ENCODE peak calls at places on chromosomes 11 and 22, in eight cellular contexts. U is IMR-90, S is neuronal stem cell, T is neural progenitor cell, R is K562, H is fibroblast of lung, E is H1, A is HCT116. M is an unnamed sample.

GRCh38 chr11:97895572-97895971 is 1125.2 kb upstream of the CNTN5 start:
- DNase-seq in S (no peak), U (no peak), R (no peak), T (no peak), A (no peak), E (no peak), H (no peak), M (no peak)

GRCh38 chr11:75260396-75260795 is 19.8 kb downstream of the TPBGL start:
- DNase-seq in T (no peak), R (no peak), U (no peak), A (no peak), H (no peak), E (no peak), S (no peak), M (no peak)

GRCh38 chr11:795638-796564 is 2.2 kb downstream of the SLC25A22 start:
- DNase-seq in H (peak), S (no peak), E (no peak), T (no peak), A (no peak), R (peak), U (peak), M (peak)

GRCh38 chr22:42347281-42347824 is 76.9 kb upstream of the TCF20 start:
- DNase-seq in T (no peak), U (no peak), S (no peak), H (no peak), E (no peak), A (no peak), R (no peak), M (no peak)

GRCh38 chr22:45938913-45939312 is 38.0 kb downstream of the WNT7B start:
- DNase-seq in R (no peak), S (no peak), T (no peak), A (no peak), H (no peak), E (no peak), U (no peak), M (no peak)

GRCh38 chr22:23251445-23252093 is 71.3 kb downstream of the BCR start:
- DNase-seq in A (peak), H (no peak), S (no peak), R (no peak), T (no peak), E (no peak), U (peak), M (no peak)

GRCh38 chr22:24165673-24166072 is 15.6 kb upstream of the SUSD2 start:
- DNase-seq in S (no peak), H (peak), E (no peak), R (no peak), A (no peak), U (peak), T (no peak), M (no peak)

GRCh38 chr22:50305658-50306566 is 1.5 kb downstream of the PLXNB2 start:
- DNase-seq in S (no peak), E (no peak), H (peak), T (peak), A (peak), R (peak), U (peak), M (no peak)

GRCh38 chr22:37623075-37624016 is 14.7 kb downstream of the GGA1 start:
- DNase-seq in R (peak), S (peak), A (no peak), U (peak), H (peak), E (no peak), T (peak), M (peak)

GRCh38 chr22:25113316-25113721 is 86.3 kb upstream of the CRYBB3 start:
- DNase-seq in U (no peak), H (no peak), A (no peak), T (no peak), R (no peak), E (no peak), S (no peak), M (no peak)

GRCh38 chr11:96054870-96055705 is 131.2 kb upstream of the MTMR2 start:
- DNase-seq in A (peak), T (peak), H (peak), U (peak), S (peak), E (no peak), R (peak), M (peak)

GRCh38 chr11:64804346-64805210 is 1.6 kb upstream of the MAP4K2 start:
- DNase-seq in U (no peak), R (no peak), S (no peak), H (no peak), A (no peak), T (peak), E (no peak), M (no peak)

GRCh38 chr11:132648841-132649240 is 883.5 kb downstream of the OPCML start:
- DNase-seq in T (no peak), R (no peak), S (no peak), E (no peak), U (peak), H (no peak), A (no peak), M (no peak)

GRCh38 chr11:96424693-96425092 is 34.9 kb downstream of the JRKL start:
- DNase-seq in A (no peak), H (peak), R (no peak), E (no peak), S (no peak), T (no peak), U (peak), M (no peak)

GRCh38 chr11:123054301-123055065 is 7.5 kb downstream of the HSPA8 start:
- DNase-seq in A (peak), E (no peak), R (peak), H (peak), S (peak), U (peak), T (peak), M (peak)

GRCh38 chr11:71489311-71490043 is 36.5 kb downstream of the NADSYN1 start:
- DNase-seq in U (peak), H (peak), E (no peak), A (no peak), R (no peak), S (no peak), T (no peak), M (no peak)

GRCh38 chr11:108559904-108560303 is 33.7 kb downstream of the EXPH5 start:
- DNase-seq in H (peak), S (no peak), U (peak), R (no peak), T (no peak), E (no peak), A (no peak), M (no peak)

GRCh38 chr22:45460288-45461109 is 42.2 kb upstream of the FBLN1 start:
- DNase-seq in E (no peak), H (peak), U (peak), S (no peak), R (no peak), T (no peak), A (no peak), M (no peak)

DNA sequence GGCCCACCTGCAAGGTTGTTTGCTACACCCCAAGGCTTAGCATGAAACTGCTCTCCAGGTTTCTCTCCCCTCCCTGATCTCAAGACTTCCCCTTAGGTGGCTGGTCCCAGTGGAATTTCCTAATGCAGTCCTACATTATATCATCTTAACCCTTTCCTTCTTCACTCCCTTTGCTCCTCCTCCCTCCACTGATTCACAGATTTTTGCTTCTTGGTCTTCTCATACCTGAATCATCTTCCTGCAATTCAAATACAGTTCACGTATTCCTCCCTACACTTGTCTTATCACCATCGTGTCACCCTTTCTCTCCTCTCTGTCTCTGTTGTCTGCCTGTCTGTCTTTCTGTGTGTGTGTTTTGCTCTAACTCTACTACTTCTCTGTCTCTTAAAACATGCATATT is 17.0 kb downstream of the MMP10 start:
- DNase-seq in A (no peak), R (no peak), E (no peak), H (no peak), U (peak), S (no peak), T (no peak), M (no peak)
- H3K9ac ChIP-seq in A (no peak), R (no peak), E (no peak), H (no peak), U (no peak), S (no peak), T (no peak), M (no peak)

DNA sequence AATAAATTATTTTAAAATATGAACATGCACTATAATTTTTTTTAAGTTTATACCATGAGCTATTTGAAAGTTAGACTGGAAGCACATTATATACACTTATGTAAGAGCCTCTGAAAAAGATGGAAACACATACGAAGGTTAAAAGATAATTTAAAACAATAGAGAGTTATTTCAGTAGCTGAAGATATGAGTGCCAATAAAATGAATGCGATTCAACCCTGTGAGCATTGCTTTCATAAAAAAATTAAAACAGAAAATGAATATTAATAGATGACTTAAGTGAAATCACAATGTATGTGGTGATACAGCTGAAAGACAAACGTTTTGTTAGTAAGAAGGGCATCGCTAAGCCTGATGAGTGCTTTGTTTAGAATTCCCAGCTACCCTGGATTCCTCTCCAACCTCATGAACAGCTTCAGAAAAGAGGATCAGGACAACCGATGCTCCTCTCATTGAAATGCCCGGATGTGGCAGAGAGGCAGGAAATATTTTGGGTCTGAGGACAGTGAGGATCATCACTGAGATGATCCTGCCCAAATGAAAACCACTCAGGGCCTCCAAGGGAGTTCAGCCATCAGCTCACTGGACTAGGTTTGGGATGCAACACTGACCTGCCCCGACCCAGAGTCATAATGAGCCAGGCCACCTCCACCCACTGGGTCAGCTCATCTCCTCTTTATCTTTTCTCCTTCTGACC is 60.2 kb upstream of the TOP3B start:
- DNase-seq in S (no peak), T (no peak), E (no peak), A (no peak), H (no peak), R (no peak), U (no peak), M (no peak)
- H3K9ac ChIP-seq in S (no peak), T (no peak), E (no peak), A (no peak), H (no peak), R (no peak), U (no peak), M (no peak)

GRCh38 chr22:19722915-19723164 is 499 bp upstream of the GP1BB start:
- DNase-seq in A (no peak), S (no peak), E (no peak), R (no peak), T (peak), U (no peak), H (no peak), M (no peak)
- H3K9ac ChIP-seq in A (no peak), S (peak), E (no peak), R (peak), T (no peak), U (no peak), H (no peak), M (no peak)

GRCh38 chr11:57800444-57801184 is 39.0 kb downstream of the CTNND1 start:
- DNase-seq in A (peak), T (peak), U (peak), H (peak), E (no peak), R (peak), S (peak), M (peak)
- H3K9ac ChIP-seq in A (peak), T (no peak), U (no peak), H (no peak), E (no peak), R (no peak), S (no peak), M (no peak)

DNA sequence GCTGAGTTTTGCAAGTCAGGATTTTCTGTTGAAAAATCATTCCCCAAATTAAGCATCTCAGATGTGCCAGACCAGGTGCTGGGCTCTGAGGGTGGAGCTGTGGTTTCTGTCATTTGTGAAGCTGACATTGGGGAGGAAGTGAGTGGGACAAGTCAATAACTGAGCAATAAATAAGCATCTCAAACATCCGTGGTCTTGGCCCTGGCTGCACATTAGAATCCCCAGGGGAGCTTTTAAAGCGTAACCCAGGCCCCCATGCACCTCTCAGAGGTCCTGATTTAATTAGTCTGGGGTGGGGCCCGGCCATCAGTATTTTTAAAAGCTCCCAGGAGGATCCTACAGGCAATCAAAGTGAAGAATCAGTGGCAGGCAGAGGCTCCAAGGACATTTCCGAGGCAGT is 420.0 kb downstream of the MN1 start:
- DNase-seq in H (no peak), E (no peak), R (no peak), T (no peak), S (no peak), U (no peak), A (no peak), M (no peak)
- H3K9ac ChIP-seq in H (no peak), E (no peak), R (no peak), T (no peak), S (no peak), U (no peak), A (no peak), M (no peak)

DNA sequence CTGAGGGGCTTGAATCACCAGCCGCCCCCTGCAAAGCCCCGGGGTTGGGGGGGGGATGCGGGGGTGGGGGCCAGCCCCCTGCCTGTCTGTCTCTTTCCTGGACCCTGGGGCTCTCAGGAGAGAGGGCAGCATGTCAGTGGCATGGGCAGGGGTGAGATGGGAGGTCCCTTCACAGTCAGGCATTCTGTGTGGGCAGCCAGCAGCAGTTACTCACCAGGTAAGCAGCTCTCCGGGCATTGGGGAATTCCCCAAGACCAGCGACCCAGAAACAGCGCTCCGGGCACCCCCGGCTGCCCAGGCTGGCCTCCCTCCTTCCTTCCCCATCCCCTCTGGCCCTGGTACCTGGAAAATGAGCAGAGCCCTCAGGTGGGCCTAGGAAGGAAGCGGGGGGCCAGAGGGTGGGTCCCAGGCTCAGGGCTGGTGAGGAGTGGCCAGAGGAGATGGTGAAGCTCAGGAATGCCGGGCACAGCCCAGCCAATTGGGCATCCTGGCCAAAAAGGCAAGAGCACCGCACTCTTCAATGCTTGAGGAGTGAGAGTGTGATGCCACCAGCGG is 4.2 kb upstream of the LIF start:
- DNase-seq in E (no peak), A (no peak), S (no peak), R (no peak), U (peak), T (no peak), H (no peak), M (no peak)
- H3K9ac ChIP-seq in E (no peak), A (peak), S (no peak), R (no peak), U (no peak), T (no peak), H (peak), M (no peak)

GRCh38 chr11:2868604-2869526 is 16.7 kb downstream of the CDKN1C start:
- DNase-seq in E (no peak), U (no peak), H (no peak), T (peak), A (no peak), S (no peak), R (no peak), M (no peak)
- H3K9ac ChIP-seq in E (no peak), U (no peak), H (no peak), T (no peak), A (no peak), S (peak), R (peak), M (no peak)

GRCh38 chr11:118607401-118608267 is at the start of gene PHLDB1:
- DNase-seq in E (no peak), A (no peak), T (peak), S (no peak), H (peak), U (peak), R (peak), M (no peak)

GRCh38 chr11:118610220-118610772 is 2.9 kb downstream of the PHLDB1 start:
- DNase-seq in A (no peak), U (no peak), T (peak), E (no peak), R (no peak), H (no peak), S (no peak), M (no peak)

GRCh38 chr11:118609380-118610219 is 2.2 kb downstream of the PHLDB1 start:
- DNase-seq in T (peak), S (no peak), E (no peak), A (no peak), H (peak), U (peak), R (no peak), M (no peak)

GRCh38 chr11:118606844-118607228 is 579 bp upstream of the PHLDB1 start:
- DNase-seq in E (no peak), S (no peak), R (no peak), U (no peak), A (no peak), H (no peak), T (no peak), M (no peak)

GRCh38 chr11:118608268-118609214 is 1.1 kb downstream of the PHLDB1 start:
- DNase-seq in E (no peak), U (peak), R (peak), A (no peak), H (peak), T (peak), S (no peak), M (no peak)
- H3K9ac ChIP-seq in E (no peak), U (peak), R (peak), A (peak), H (peak), T (no peak), S (peak), M (no peak)

GRCh38 chr11:78416285-78417174 is 1.1 kb downstream of the GAB2 start:
- DNase-seq in E (peak), H (peak), R (peak), U (peak), A (peak), S (peak), T (peak), M (peak)
- H3K9ac ChIP-seq in E (peak), H (peak), R (peak), U (peak), A (peak), S (peak), T (no peak), M (peak)

DNA sequence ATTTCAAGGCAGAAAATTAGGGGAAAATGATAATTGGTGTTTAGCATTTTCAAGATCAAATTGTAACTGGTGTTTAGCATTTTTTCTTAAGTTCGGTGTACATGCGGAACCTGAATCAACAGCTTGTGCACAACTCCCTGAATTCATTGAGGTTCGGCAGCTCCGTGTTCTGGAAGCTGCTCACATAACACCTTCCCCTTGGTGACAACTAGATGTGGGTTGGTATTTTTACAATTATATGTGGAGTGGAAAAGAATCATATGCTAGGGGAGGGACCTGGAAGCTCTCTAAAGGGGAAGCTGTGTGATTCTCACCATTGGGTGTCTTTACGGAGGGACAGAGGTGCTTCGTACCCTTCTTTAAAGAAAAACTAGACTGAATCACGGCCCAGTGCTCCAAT is 199.0 kb upstream of the MTNR1B start:
- DNase-seq in H (no peak), R (no peak), S (no peak), U (no peak), E (no peak), T (no peak), A (no peak), M (no peak)
- H3K9ac ChIP-seq in H (no peak), R (no peak), S (no peak), U (no peak), E (no peak), T (no peak), A (no peak), M (no peak)

M was measured in MM.1S.